ENCODE peak calls at places on chromosomes 4 and X, in six cellular contexts. U is AG04449, W is GM06990, J is pancreas, H is choroid plexus epithelial cell, V is IMR-90. M is an unnamed sample.

GRCh38 chr4:149752729-149753128 is 62.9 kb downstream of the IQCM start:
- DNase-seq in H (no peak), J (no peak), W (no peak), U (no peak), V (no peak), M (no peak)

GRCh38 chrX:43557792-43558191 is 98.3 kb upstream of the MAOA start:
- DNase-seq in H (peak), V (peak), J (peak), W (peak), U (no peak), M (no peak)

GRCh38 chrX:20374866-20375530 is 108.3 kb upstream of the RPS6KA3 start:
- DNase-seq in U (no peak), H (no peak), W (no peak), V (no peak), J (peak), M (no peak)

GRCh38 chr4:166895771-166896170 is 338.5 kb downstream of the SPOCK3 start:
- DNase-seq in H (no peak), V (no peak), W (no peak), J (no peak), U (no peak), M (no peak)

GRCh38 chr4:34170941-34171340 is 2073.4 kb downstream of the ARAP2 start:
- DNase-seq in V (peak), H (peak), U (no peak), W (no peak), J (no peak), M (no peak)

GRCh38 chrX:20414781-20415445 is 148.2 kb upstream of the RPS6KA3 start:
- DNase-seq in J (no peak), W (no peak), H (no peak), U (no peak), V (peak), M (no peak)

GRCh38 chrX:118702741-118703140 is 24.7 kb upstream of the IL13RA1 start:
- DNase-seq in V (peak), J (no peak), W (no peak), U (no peak), H (no peak), M (no peak)

GRCh38 chr4:42512226-42512625 is 114.9 kb downstream of the SHISA3 start:
- DNase-seq in H (no peak), V (no peak), U (no peak), J (no peak), W (no peak), M (no peak)

GRCh38 chrX:69674891-69675290 is 59.0 kb downstream of the EDA start:
- DNase-seq in U (no peak), V (no peak), H (no peak), W (no peak), J (no peak), M (no peak)

GRCh38 chr4:175453456-175453855 is 358.6 kb downstream of the GPM6A start:
- DNase-seq in V (no peak), J (no peak), U (no peak), W (no peak), H (peak), M (no peak)

GRCh38 chr4:1231637-1232360 is 17.1 kb downstream of the CTBP1 start:
- DNase-seq in H (peak), J (no peak), U (no peak), V (no peak), W (no peak), M (no peak)

GRCh38 chr4:26171953-26172352 is 148.9 kb upstream of the RBPJ start:
- DNase-seq in U (no peak), H (peak), V (peak), J (no peak), W (no peak), M (peak)

GRCh38 chr4:137597751-137598493 is 65.6 kb upstream of the PCDH18 start:
- DNase-seq in J (no peak), V (no peak), H (no peak), W (no peak), U (no peak), M (no peak)

GRCh38 chrX:2385224-2385623 is 115.6 kb downstream of the DHRSX start:
- DNase-seq in V (peak), W (no peak), U (peak), H (peak), J (no peak), M (peak)

GRCh38 chr4:45985038-45985437 is 138.8 kb downstream of the GABRG1 start:
- DNase-seq in V (no peak), U (no peak), H (no peak), W (no peak), J (no peak), M (no peak)

GRCh38 chr4:11585506-11585905 is 156.8 kb upstream of the HS3ST1 start:
- DNase-seq in U (no peak), W (no peak), H (peak), V (no peak), J (no peak), M (peak)

GRCh38 chr4:57109847-57110634 is at the start of gene IGFBP7:
- DNase-seq in V (no peak), U (no peak), H (peak), J (peak), W (peak), M (no peak)

GRCh38 chrX:49310371-49310770 is 6.9 kb downstream of the GAGE10 start:
- DNase-seq in H (no peak), J (no peak), W (no peak), U (no peak), V (no peak), M (no peak)

GRCh38 chr4:53929955-53930798 is 134.2 kb downstream of the CHIC2 start:
- DNase-seq in J (peak), V (peak), W (peak), U (peak), H (peak), M (peak)

GRCh38 chr4:133324491-133324890 is 175.4 kb downstream of the PCDH10 start:
- DNase-seq in H (no peak), J (no peak), U (no peak), W (no peak), V (no peak), M (no peak)

GRCh38 chrX:57964975-57965374 is 54.7 kb upstream of the ZXDA start:
- DNase-seq in W (no peak), V (no peak), J (no peak), U (no peak), H (no peak), M (no peak)

GRCh38 chr4:98027827-98028226 is 115.4 kb downstream of the STPG2 start:
- DNase-seq in J (no peak), U (no peak), W (no peak), V (no peak), H (peak), M (peak)

GRCh38 chr4:48906283-48907173 is at the start of gene OCIAD2:
- DNase-seq in V (no peak), U (no peak), H (peak), J (peak), W (peak), M (peak)

GRCh38 chr4:86338989-86339388 is 20.9 kb downstream of the MAPK10 start:
- DNase-seq in H (peak), U (peak), J (no peak), W (no peak), V (peak), M (peak)

GRCh38 chr4:112523764-112524505 is 8.0 kb upstream of the NEUROG2 start:
- DNase-seq in V (no peak), J (peak), H (no peak), U (no peak), W (peak), M (no peak)

GRCh38 chr4:137946423-137946822 is 295.7 kb downstream of the SLC7A11 start:
- DNase-seq in V (peak), H (peak), J (no peak), U (no peak), W (no peak), M (no peak)

GRCh38 chr4:89316931-89317366 is 9.3 kb upstream of the GPRIN3 start:
- DNase-seq in W (no peak), H (peak), J (no peak), U (peak), V (peak), M (peak)

GRCh38 chr4:120005091-120005490 is 61.6 kb downstream of the MAD2L1 start:
- DNase-seq in V (no peak), H (no peak), J (no peak), W (no peak), U (no peak), M (no peak)

GRCh38 chrX:68989865-68990606 is 161.2 kb downstream of the EFNB1 start:
- DNase-seq in W (no peak), V (peak), J (peak), U (peak), H (peak), M (peak)

GRCh38 chr4:176209535-176209934 is 14.2 kb upstream of the SPATA4 start:
- DNase-seq in W (no peak), H (no peak), U (no peak), J (no peak), V (no peak), M (no peak)

DNA sequence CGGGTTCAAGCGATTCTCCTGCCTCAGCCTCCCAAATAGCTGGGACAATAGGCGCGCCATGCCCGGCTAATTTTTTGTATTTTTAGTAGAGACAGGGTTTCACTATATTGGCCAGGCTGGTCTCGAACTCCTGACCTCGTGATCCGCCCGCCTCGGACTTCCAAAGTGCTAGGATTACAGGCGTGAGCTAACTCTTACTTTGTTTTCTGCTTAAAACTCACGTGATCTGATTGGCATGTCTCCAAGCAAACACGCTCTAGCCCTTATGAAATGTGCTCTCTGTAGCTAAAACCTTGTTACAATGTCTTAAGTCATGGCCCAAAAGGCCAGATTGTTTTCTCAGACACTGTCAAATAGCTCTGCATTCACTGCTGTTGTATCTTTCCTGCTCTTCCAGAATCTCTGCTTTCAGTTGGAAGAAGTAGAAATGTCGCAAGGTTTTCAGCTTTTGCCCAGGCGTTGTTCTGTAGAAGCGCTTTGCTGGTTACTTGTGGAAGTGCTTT is 39.7 kb upstream of the OGT start:
- DNase-seq in W (no peak), V (no peak), U (no peak), H (peak), J (no peak), M (no peak)
- H3K4me3 ChIP-seq in W (no peak), V (no peak), U (peak), H (no peak), J (peak), M (no peak)

GRCh38 chr4:109614466-109614865 is 54.4 kb downstream of the MCUB start:
- DNase-seq in J (no peak), U (no peak), V (no peak), H (peak), W (no peak), M (no peak)

GRCh38 chr4:109614015-109614414 is 54.0 kb downstream of the MCUB start:
- DNase-seq in H (no peak), W (no peak), J (no peak), U (no peak), V (no peak), M (no peak)

GRCh38 chr4:109609431-109609830 is 49.4 kb downstream of the MCUB start:
- DNase-seq in J (no peak), H (no peak), V (no peak), U (no peak), W (no peak), M (no peak)

GRCh38 chr4:109607976-109608375 is 47.9 kb downstream of the MCUB start:
- DNase-seq in W (no peak), V (no peak), H (no peak), U (no peak), J (no peak), M (no peak)

GRCh38 chr4:109611045-109611616 is 51.1 kb downstream of the MCUB start:
- DNase-seq in V (peak), U (peak), W (no peak), H (peak), J (no peak), M (no peak)
- H3K4me3 ChIP-seq in V (no peak), U (no peak), W (no peak), H (no peak), J (no peak), M (no peak)

GRCh38 chr4:81030617-81031388 is at the start of gene BMP3:
- DNase-seq in V (peak), H (peak), W (peak), U (no peak), J (no peak), M (no peak)
- H3K4me3 ChIP-seq in V (peak), H (peak), W (peak), U (peak), J (peak), M (peak)

GRCh38 chr4:141158219-141158618 is 24.9 kb upstream of the RNF150 start:
- DNase-seq in U (no peak), W (no peak), J (no peak), H (peak), V (peak), M (no peak)

GRCh38 chr4:141155586-141155985 is 22.3 kb upstream of the RNF150 start:
- DNase-seq in J (no peak), V (no peak), U (no peak), H (peak), W (no peak), M (peak)

GRCh38 chr4:141154725-141155124 is 21.5 kb upstream of the RNF150 start:
- DNase-seq in V (peak), J (no peak), H (no peak), U (no peak), W (no peak), M (no peak)

GRCh38 chr4:141153751-141154510 is 20.7 kb upstream of the RNF150 start:
- DNase-seq in V (peak), W (no peak), J (no peak), U (no peak), H (peak), M (no peak)
- H3K4me3 ChIP-seq in V (no peak), W (no peak), J (no peak), U (no peak), H (no peak), M (no peak)

GRCh38 chr4:185965456-185966384 is 103.2 kb upstream of the TLR3 start:
- DNase-seq in J (no peak), U (no peak), H (peak), V (no peak), W (peak), M (no peak)
- H3K4me3 ChIP-seq in J (no peak), U (no peak), H (no peak), V (no peak), W (no peak), M (no peak)

GRCh38 chr4:77075869-77076801 is at the start of gene CCNI:
- DNase-seq in H (peak), W (peak), U (peak), V (peak), J (peak), M (peak)

GRCh38 chr4:77074961-77075855 is 581 bp downstream of the CCNI start:
- DNase-seq in V (peak), U (no peak), J (peak), H (peak), W (peak), M (no peak)

GRCh38 chr4:77079281-77079680 is 3.5 kb upstream of the CCNI start:
- DNase-seq in W (no peak), U (no peak), J (no peak), V (no peak), H (no peak), M (no peak)

GRCh38 chr4:77078401-77078800 is 2.6 kb upstream of the CCNI start:
- DNase-seq in V (no peak), U (no peak), J (no peak), H (no peak), W (no peak), M (no peak)

GRCh38 chr4:77076889-77077635 is 1.3 kb upstream of the CCNI start:
- DNase-seq in H (no peak), U (no peak), V (no peak), J (no peak), W (no peak), M (no peak)
- H3K4me3 ChIP-seq in H (peak), U (peak), V (no peak), J (peak), W (peak), M (peak)

GRCh38 chr4:14247767-14248166 is 620.2 kb upstream of the BOD1L1 start:
- DNase-seq in W (no peak), V (no peak), H (no peak), U (no peak), J (no peak), M (no peak)
- H3K4me3 ChIP-seq in W (no peak), V (no peak), H (no peak), U (no peak), J (no peak), M (no peak)

GRCh38 chrX:87900320-87900908 is 382.8 kb downstream of the KLHL4 start:
- DNase-seq in J (no peak), W (peak), U (no peak), V (no peak), H (no peak), M (no peak)
- H3K4me3 ChIP-seq in J (no peak), W (no peak), U (no peak), V (no peak), H (no peak), M (no peak)

GRCh38 chrX:153885968-153886903 is at the start of gene L1CAM:
- DNase-seq in U (no peak), H (no peak), V (no peak), J (no peak), W (peak), M (no peak)
- H3K4me3 ChIP-seq in U (no peak), H (no peak), V (no peak), J (peak), W (no peak), M (peak)

M was measured in kidney epithelial cell.